ENCODE peak calls at places on chromosomes 4 and X, in ten cellular contexts. One of them, this sample, is unnamed.

GRCh38 chr4:75830906-75831305 is 71.3 kb downstream of the PPEF2 start:
- DNase-seq in endothelial cell of umbilical vein: no peak
- DNase-seq in astrocyte: peak; percentile 6
- DNase-seq in GM12878: no peak
- DNase-seq in K562: no peak
- DNase-seq in fibroblast of lung: peak; percentile 24
- DNase-seq in H9: no peak
- DNase-seq in GM23338: no peak
- DNase-seq in Karpas-422: no peak
- DNase-seq in mammary epithelial cell: no peak
- DNase-seq in this sample: no peak

GRCh38 chrX:10828640-10829039 is 208.3 kb upstream of the MID1 start:
- DNase-seq in fibroblast of lung: no peak
- DNase-seq in H9: no peak
- DNase-seq in mammary epithelial cell: no peak
- DNase-seq in astrocyte: no peak
- DNase-seq in Karpas-422: no peak
- DNase-seq in endothelial cell of umbilical vein: no peak
- DNase-seq in GM12878: no peak
- DNase-seq in GM23338: no peak
- DNase-seq in K562: no peak
- DNase-seq in this sample: peak; percentile 30

GRCh38 chr4:55125763-55126541 is 557 bp upstream of the KDR start:
- DNase-seq in astrocyte: peak; percentile 14
- DNase-seq in endothelial cell of umbilical vein: peak; percentile 39
- DNase-seq in fibroblast of lung: peak; percentile 27
- DNase-seq in GM12878: no peak
- DNase-seq in GM23338: peak; percentile 34
- DNase-seq in mammary epithelial cell: peak; percentile 19
- DNase-seq in Karpas-422: peak; percentile 14
- DNase-seq in K562: no peak
- DNase-seq in H9: peak; percentile 33
- DNase-seq in this sample: no peak

GRCh38 chrX:119638725-119639471 is 32.7 kb upstream of the NKRF start:
- DNase-seq in mammary epithelial cell: no peak
- DNase-seq in Karpas-422: no peak
- DNase-seq in fibroblast of lung: no peak
- DNase-seq in H9: no peak
- DNase-seq in endothelial cell of umbilical vein: no peak
- DNase-seq in K562: no peak
- DNase-seq in GM23338: no peak
- DNase-seq in GM12878: peak; percentile 81
- DNase-seq in astrocyte: no peak
- DNase-seq in this sample: peak; percentile 3

GRCh38 chr4:104394409-104394813 is 100.3 kb downstream of the CXXC4 start:
- DNase-seq in Karpas-422: no peak
- DNase-seq in H9: no peak
- DNase-seq in K562: no peak
- DNase-seq in astrocyte: no peak
- DNase-seq in mammary epithelial cell: no peak
- DNase-seq in endothelial cell of umbilical vein: no peak
- DNase-seq in GM12878: no peak
- DNase-seq in GM23338: peak; percentile 26
- DNase-seq in fibroblast of lung: no peak
- DNase-seq in this sample: no peak

GRCh38 chr4:83356899-83357661 is 22.4 kb upstream of the HPSE start:
- DNase-seq in GM23338: no peak
- DNase-seq in astrocyte: peak; percentile 95
- DNase-seq in H9: no peak
- DNase-seq in endothelial cell of umbilical vein: peak; percentile 95
- DNase-seq in Karpas-422: no peak
- DNase-seq in K562: no peak
- DNase-seq in GM12878: no peak
- DNase-seq in mammary epithelial cell: peak; percentile 82
- DNase-seq in fibroblast of lung: peak; percentile 95
- DNase-seq in this sample: peak; percentile 92

GRCh38 chrX:151359931-151360871 is 36.8 kb upstream of the VMA21 start:
- DNase-seq in Karpas-422: peak; percentile 65
- DNase-seq in H9: peak; percentile 64
- DNase-seq in K562: peak; percentile 29
- DNase-seq in mammary epithelial cell: peak; percentile 2
- DNase-seq in fibroblast of lung: no peak
- DNase-seq in GM12878: no peak
- DNase-seq in GM23338: peak; percentile 58
- DNase-seq in endothelial cell of umbilical vein: peak; percentile 12
- DNase-seq in astrocyte: no peak
- DNase-seq in this sample: peak; percentile 35

GRCh38 chr4:74108457-74109115 is 9.6 kb upstream of the CXCL2 start:
- DNase-seq in Karpas-422: no peak
- DNase-seq in H9: no peak
- DNase-seq in GM23338: no peak
- DNase-seq in K562: no peak
- DNase-seq in endothelial cell of umbilical vein: no peak
- DNase-seq in fibroblast of lung: no peak
- DNase-seq in mammary epithelial cell: no peak
- DNase-seq in astrocyte: no peak
- DNase-seq in GM12878: no peak
- DNase-seq in this sample: no peak

GRCh38 chr4:123848615-123849014 is 452.0 kb downstream of the SPRY1 start:
- DNase-seq in mammary epithelial cell: no peak
- DNase-seq in H9: no peak
- DNase-seq in GM23338: no peak
- DNase-seq in endothelial cell of umbilical vein: no peak
- DNase-seq in Karpas-422: no peak
- DNase-seq in K562: no peak
- DNase-seq in GM12878: no peak
- DNase-seq in astrocyte: no peak
- DNase-seq in fibroblast of lung: no peak
- DNase-seq in this sample: no peak

GRCh38 chr4:123853651-123854050 is 457.1 kb downstream of the SPRY1 start:
- DNase-seq in astrocyte: no peak
- DNase-seq in H9: no peak
- DNase-seq in Karpas-422: no peak
- DNase-seq in fibroblast of lung: no peak
- DNase-seq in mammary epithelial cell: no peak
- DNase-seq in GM23338: no peak
- DNase-seq in endothelial cell of umbilical vein: no peak
- DNase-seq in K562: no peak
- DNase-seq in GM12878: no peak
- DNase-seq in this sample: no peak

GRCh38 chr4:123846627-123847026 is 450.0 kb downstream of the SPRY1 start:
- DNase-seq in fibroblast of lung: no peak
- DNase-seq in astrocyte: no peak
- DNase-seq in K562: no peak
- DNase-seq in mammary epithelial cell: no peak
- DNase-seq in H9: no peak
- DNase-seq in GM23338: no peak
- DNase-seq in GM12878: no peak
- DNase-seq in Karpas-422: no peak
- DNase-seq in endothelial cell of umbilical vein: no peak
- DNase-seq in this sample: no peak

GRCh38 chr4:123851521-123851920 is 454.9 kb downstream of the SPRY1 start:
- DNase-seq in GM23338: no peak
- DNase-seq in astrocyte: no peak
- DNase-seq in mammary epithelial cell: no peak
- DNase-seq in GM12878: no peak
- DNase-seq in fibroblast of lung: no peak
- DNase-seq in H9: no peak
- DNase-seq in endothelial cell of umbilical vein: no peak
- DNase-seq in K562: no peak
- DNase-seq in Karpas-422: no peak
- DNase-seq in this sample: no peak

GRCh38 chr4:123849495-123849894 is 452.9 kb downstream of the SPRY1 start:
- DNase-seq in astrocyte: no peak
- DNase-seq in mammary epithelial cell: no peak
- DNase-seq in GM23338: no peak
- DNase-seq in H9: no peak
- DNase-seq in Karpas-422: no peak
- DNase-seq in K562: no peak
- DNase-seq in GM12878: no peak
- DNase-seq in endothelial cell of umbilical vein: no peak
- DNase-seq in fibroblast of lung: no peak
- DNase-seq in this sample: no peak
- H2AFZ ChIP-seq in astrocyte: no peak overlapping the region
- H2AFZ ChIP-seq in mammary epithelial cell: no peak overlapping the region
- H2AFZ ChIP-seq in GM23338: no peak overlapping the region
- H2AFZ ChIP-seq in H9: no peak overlapping the region
- H2AFZ ChIP-seq in Karpas-422: no peak overlapping the region
- H2AFZ ChIP-seq in K562: no peak overlapping the region
- H2AFZ ChIP-seq in GM12878: no peak overlapping the region
- H2AFZ ChIP-seq in endothelial cell of umbilical vein: no peak overlapping the region
- H2AFZ ChIP-seq in fibroblast of lung: no peak overlapping the region
- H2AFZ ChIP-seq in this sample: no peak overlapping the region

GRCh38 chr4:101332424-101332823 is 14.9 kb downstream of the PPP3CA start:
- DNase-seq in H9: no peak
- DNase-seq in GM12878: no peak
- DNase-seq in endothelial cell of umbilical vein: no peak
- DNase-seq in astrocyte: no peak
- DNase-seq in K562: no peak
- DNase-seq in GM23338: no peak
- DNase-seq in Karpas-422: no peak
- DNase-seq in fibroblast of lung: no peak
- DNase-seq in mammary epithelial cell: no peak
- DNase-seq in this sample: no peak

GRCh38 chr4:101326586-101326985 is 20.7 kb downstream of the PPP3CA start:
- DNase-seq in H9: no peak
- DNase-seq in astrocyte: no peak
- DNase-seq in endothelial cell of umbilical vein: no peak
- DNase-seq in Karpas-422: no peak
- DNase-seq in GM23338: no peak
- DNase-seq in K562: no peak
- DNase-seq in fibroblast of lung: no peak
- DNase-seq in GM12878: no peak
- DNase-seq in mammary epithelial cell: no peak
- DNase-seq in this sample: no peak

GRCh38 chr4:101331017-101331416 is 16.3 kb downstream of the PPP3CA start:
- DNase-seq in astrocyte: peak; percentile 42
- DNase-seq in H9: no peak
- DNase-seq in GM23338: no peak
- DNase-seq in fibroblast of lung: peak; percentile 58
- DNase-seq in mammary epithelial cell: peak; percentile 73
- DNase-seq in K562: no peak
- DNase-seq in endothelial cell of umbilical vein: peak; percentile 7
- DNase-seq in GM12878: no peak
- DNase-seq in Karpas-422: no peak
- DNase-seq in this sample: peak; percentile 59

GRCh38 chr4:101322743-101323142 is 24.6 kb downstream of the PPP3CA start:
- DNase-seq in H9: no peak
- DNase-seq in Karpas-422: no peak
- DNase-seq in mammary epithelial cell: no peak
- DNase-seq in GM12878: no peak
- DNase-seq in GM23338: no peak
- DNase-seq in fibroblast of lung: no peak
- DNase-seq in K562: no peak
- DNase-seq in endothelial cell of umbilical vein: no peak
- DNase-seq in astrocyte: no peak
- DNase-seq in this sample: no peak

GRCh38 chr4:101328063-101328602 is 19.2 kb downstream of the PPP3CA start:
- DNase-seq in GM12878: peak; percentile 64
- DNase-seq in H9: no peak
- DNase-seq in mammary epithelial cell: no peak
- DNase-seq in GM23338: peak; percentile 21
- DNase-seq in Karpas-422: no peak
- DNase-seq in endothelial cell of umbilical vein: no peak
- DNase-seq in K562: no peak
- DNase-seq in astrocyte: no peak
- DNase-seq in fibroblast of lung: no peak
- DNase-seq in this sample: no peak
- H3K4me2 ChIP-seq in GM12878: peak overlapping the region; percentile 72
- H3K4me2 ChIP-seq in H9: no peak overlapping the region
- H3K4me2 ChIP-seq in mammary epithelial cell: no peak overlapping the region
- H3K4me2 ChIP-seq in GM23338: peak overlapping the region; percentile 16
- H3K4me2 ChIP-seq in Karpas-422: no peak overlapping the region
- H3K4me2 ChIP-seq in endothelial cell of umbilical vein: no peak overlapping the region
- H3K4me2 ChIP-seq in K562: no peak overlapping the region
- H3K4me2 ChIP-seq in astrocyte: no peak overlapping the region
- H3K4me2 ChIP-seq in fibroblast of lung: no peak overlapping the region
- H3K4me2 ChIP-seq in this sample: no peak overlapping the region

GRCh38 chr4:722181-722725 is 16.6 kb downstream of the PCGF3 start:
- DNase-seq in astrocyte: no peak
- DNase-seq in mammary epithelial cell: no peak
- DNase-seq in K562: no peak
- DNase-seq in GM12878: no peak
- DNase-seq in endothelial cell of umbilical vein: no peak
- DNase-seq in Karpas-422: no peak
- DNase-seq in GM23338: no peak
- DNase-seq in fibroblast of lung: no peak
- DNase-seq in H9: no peak
- DNase-seq in this sample: no peak

GRCh38 chr4:724131-724530 is 18.5 kb downstream of the PCGF3 start:
- DNase-seq in endothelial cell of umbilical vein: no peak
- DNase-seq in H9: no peak
- DNase-seq in K562: no peak
- DNase-seq in GM23338: no peak
- DNase-seq in Karpas-422: no peak
- DNase-seq in astrocyte: no peak
- DNase-seq in fibroblast of lung: no peak
- DNase-seq in mammary epithelial cell: no peak
- DNase-seq in GM12878: no peak
- DNase-seq in this sample: no peak

GRCh38 chr4:721261-722171 is 15.9 kb downstream of the PCGF3 start:
- DNase-seq in K562: no peak
- DNase-seq in H9: no peak
- DNase-seq in mammary epithelial cell: peak; percentile 62
- DNase-seq in fibroblast of lung: peak; percentile 15
- DNase-seq in GM23338: no peak
- DNase-seq in endothelial cell of umbilical vein: peak; percentile 53
- DNase-seq in astrocyte: no peak
- DNase-seq in Karpas-422: no peak
- DNase-seq in GM12878: no peak
- DNase-seq in this sample: no peak

GRCh38 chr4:723706-724105 is 18.1 kb downstream of the PCGF3 start:
- DNase-seq in GM12878: no peak
- DNase-seq in H9: no peak
- DNase-seq in Karpas-422: no peak
- DNase-seq in fibroblast of lung: no peak
- DNase-seq in GM23338: no peak
- DNase-seq in mammary epithelial cell: no peak
- DNase-seq in endothelial cell of umbilical vein: no peak
- DNase-seq in astrocyte: no peak
- DNase-seq in K562: no peak
- DNase-seq in this sample: no peak

GRCh38 chr4:722851-723360 is 17.3 kb downstream of the PCGF3 start:
- DNase-seq in Karpas-422: no peak
- DNase-seq in H9: no peak
- DNase-seq in mammary epithelial cell: no peak
- DNase-seq in GM12878: no peak
- DNase-seq in K562: no peak
- DNase-seq in GM23338: no peak
- DNase-seq in endothelial cell of umbilical vein: no peak
- DNase-seq in astrocyte: no peak
- DNase-seq in fibroblast of lung: no peak
- DNase-seq in this sample: no peak
- H4K20me1 ChIP-seq in Karpas-422: no peaks in the 10 kb centered on the region
- H4K20me1 ChIP-seq in H9: no peaks in the 10 kb centered on the region
- H4K20me1 ChIP-seq in mammary epithelial cell: peaks cover 2% of the 10 kb centered on the region
- H4K20me1 ChIP-seq in GM12878: peaks cover 2% of the 10 kb centered on the region
- H4K20me1 ChIP-seq in K562: no peaks in the 10 kb centered on the region
- H4K20me1 ChIP-seq in GM23338: peaks cover 28% of the 10 kb centered on the region
- H4K20me1 ChIP-seq in endothelial cell of umbilical vein: peaks cover 3% of the 10 kb centered on the region
- H4K20me1 ChIP-seq in astrocyte: peaks cover 94% of the 10 kb centered on the region
- H4K20me1 ChIP-seq in fibroblast of lung: no peaks in the 10 kb centered on the region
- H4K20me1 ChIP-seq in this sample: no peaks in the 10 kb centered on the region

GRCh38 chr4:40292313-40292759 is 42.8 kb upstream of the CHRNA9 start:
- DNase-seq in astrocyte: no peak
- DNase-seq in fibroblast of lung: peak; percentile 17
- DNase-seq in H9: no peak
- DNase-seq in mammary epithelial cell: peak; percentile 56
- DNase-seq in GM12878: no peak
- DNase-seq in K562: peak; percentile 75
- DNase-seq in Karpas-422: no peak
- DNase-seq in GM23338: peak; percentile 58
- DNase-seq in endothelial cell of umbilical vein: peak; percentile 15
- DNase-seq in this sample: peak; percentile 30

GRCh38 chr4:40289366-40290188 is 45.6 kb upstream of the CHRNA9 start:
- DNase-seq in H9: no peak
- DNase-seq in K562: peak; percentile 65
- DNase-seq in GM23338: no peak
- DNase-seq in Karpas-422: peak; percentile 54
- DNase-seq in mammary epithelial cell: no peak
- DNase-seq in fibroblast of lung: peak; percentile 48
- DNase-seq in GM12878: no peak
- DNase-seq in endothelial cell of umbilical vein: no peak
- DNase-seq in astrocyte: peak; percentile 35
- DNase-seq in this sample: no peak

GRCh38 chr4:40283413-40283812 is 51.7 kb upstream of the CHRNA9 start:
- DNase-seq in H9: no peak
- DNase-seq in fibroblast of lung: no peak
- DNase-seq in K562: no peak
- DNase-seq in astrocyte: no peak
- DNase-seq in GM12878: no peak
- DNase-seq in Karpas-422: no peak
- DNase-seq in mammary epithelial cell: no peak
- DNase-seq in GM23338: peak; percentile 15
- DNase-seq in endothelial cell of umbilical vein: no peak
- DNase-seq in this sample: no peak

GRCh38 chr4:40283968-40284367 is 51.2 kb upstream of the CHRNA9 start:
- DNase-seq in fibroblast of lung: peak; percentile 92
- DNase-seq in endothelial cell of umbilical vein: no peak
- DNase-seq in GM12878: no peak
- DNase-seq in K562: peak; percentile 41
- DNase-seq in H9: no peak
- DNase-seq in GM23338: peak; percentile 47
- DNase-seq in Karpas-422: no peak
- DNase-seq in mammary epithelial cell: peak; percentile 41
- DNase-seq in astrocyte: peak; percentile 92
- DNase-seq in this sample: peak; percentile 82

GRCh38 chr4:40288547-40288946 is 46.6 kb upstream of the CHRNA9 start:
- DNase-seq in endothelial cell of umbilical vein: no peak
- DNase-seq in Karpas-422: peak; percentile 72
- DNase-seq in H9: no peak
- DNase-seq in astrocyte: no peak
- DNase-seq in fibroblast of lung: no peak
- DNase-seq in mammary epithelial cell: no peak
- DNase-seq in GM12878: no peak
- DNase-seq in GM23338: no peak
- DNase-seq in K562: no peak
- DNase-seq in this sample: no peak
- H2AFZ ChIP-seq in endothelial cell of umbilical vein: no peak overlapping the region
- H2AFZ ChIP-seq in Karpas-422: peak overlapping the region; percentile 65
- H2AFZ ChIP-seq in H9: no peak overlapping the region
- H2AFZ ChIP-seq in astrocyte: no peak overlapping the region
- H2AFZ ChIP-seq in fibroblast of lung: no peak overlapping the region
- H2AFZ ChIP-seq in mammary epithelial cell: no peak overlapping the region
- H2AFZ ChIP-seq in GM12878: no peak overlapping the region
- H2AFZ ChIP-seq in GM23338: no peak overlapping the region
- H2AFZ ChIP-seq in K562: no peak overlapping the region
- H2AFZ ChIP-seq in this sample: no peak overlapping the region

This sample was measured in PC-3.